ENCODE peak calls at places on chromosomes 1 and 21, in six cellular contexts. One of them, this sample, is unnamed.

GRCh38 chr1:16727190-16728111 is 12.9 kb upstream of the RNU1-4 start:
- DNase-seq in cardiac muscle cell: peak
- DNase-seq in hepatocyte: peak
- DNase-seq in Peyer's patch: peak
- DNase-seq in sigmoid colon: peak
- DNase-seq in CD8-positive, alpha-beta T cell: peak
- DNase-seq in this sample: peak

GRCh38 chr1:194476872-194477271 is 1290.5 kb upstream of the B3GALT2 start:
- DNase-seq in cardiac muscle cell: no peak
- DNase-seq in hepatocyte: no peak
- DNase-seq in Peyer's patch: no peak
- DNase-seq in sigmoid colon: no peak
- DNase-seq in CD8-positive, alpha-beta T cell: no peak
- DNase-seq in this sample: no peak

GRCh38 chr1:54763814-54764131 is 550 bp downstream of the PARS2 start:
- DNase-seq in cardiac muscle cell: no peak
- DNase-seq in hepatocyte: no peak
- DNase-seq in Peyer's patch: no peak
- DNase-seq in sigmoid colon: no peak
- DNase-seq in CD8-positive, alpha-beta T cell: no peak
- DNase-seq in this sample: no peak

GRCh38 chr1:95793893-95794292 is 559.9 kb downstream of the RWDD3 start:
- DNase-seq in cardiac muscle cell: peak
- DNase-seq in hepatocyte: peak
- DNase-seq in Peyer's patch: no peak
- DNase-seq in sigmoid colon: no peak
- DNase-seq in CD8-positive, alpha-beta T cell: no peak
- DNase-seq in this sample: no peak

GRCh38 chr1:230145953-230146476 is 79.0 kb downstream of the GALNT2 start:
- DNase-seq in cardiac muscle cell: no peak
- DNase-seq in hepatocyte: no peak
- DNase-seq in Peyer's patch: peak
- DNase-seq in sigmoid colon: no peak
- DNase-seq in CD8-positive, alpha-beta T cell: no peak
- DNase-seq in this sample: no peak

GRCh38 chr1:44433209-44433608 is 28.2 kb downstream of the RNF220 start:
- DNase-seq in cardiac muscle cell: no peak
- DNase-seq in hepatocyte: no peak
- DNase-seq in Peyer's patch: no peak
- DNase-seq in sigmoid colon: no peak
- DNase-seq in CD8-positive, alpha-beta T cell: no peak
- DNase-seq in this sample: peak

GRCh38 chr1:1763657-1764621 is 14.3 kb downstream of the NADK start:
- DNase-seq in cardiac muscle cell: peak
- DNase-seq in hepatocyte: no peak
- DNase-seq in Peyer's patch: no peak
- DNase-seq in sigmoid colon: no peak
- DNase-seq in CD8-positive, alpha-beta T cell: no peak
- DNase-seq in this sample: peak

GRCh38 chr1:229133734-229134265 is 137.1 kb upstream of the RAB4A start:
- DNase-seq in cardiac muscle cell: no peak
- DNase-seq in hepatocyte: no peak
- DNase-seq in Peyer's patch: no peak
- DNase-seq in sigmoid colon: no peak
- DNase-seq in CD8-positive, alpha-beta T cell: no peak
- DNase-seq in this sample: no peak

GRCh38 chr1:226973371-226973897 is 33.3 kb downstream of the COQ8A start:
- DNase-seq in cardiac muscle cell: peak
- DNase-seq in hepatocyte: no peak
- DNase-seq in Peyer's patch: no peak
- DNase-seq in sigmoid colon: peak
- DNase-seq in CD8-positive, alpha-beta T cell: no peak
- DNase-seq in this sample: no peak

GRCh38 chr21:41611966-41612606 is 104.1 kb upstream of the TMPRSS2 start:
- DNase-seq in cardiac muscle cell: no peak
- DNase-seq in hepatocyte: peak
- DNase-seq in Peyer's patch: peak
- DNase-seq in sigmoid colon: peak
- DNase-seq in CD8-positive, alpha-beta T cell: no peak
- DNase-seq in this sample: peak

GRCh38 chr1:13607002-13607401 is 23.4 kb downstream of the PDPN start:
- DNase-seq in cardiac muscle cell: no peak
- DNase-seq in hepatocyte: no peak
- DNase-seq in Peyer's patch: no peak
- DNase-seq in sigmoid colon: no peak
- DNase-seq in CD8-positive, alpha-beta T cell: no peak
- DNase-seq in this sample: no peak

GRCh38 chr1:19439464-19440171 is 45.7 kb downstream of the CAPZB start:
- DNase-seq in cardiac muscle cell: peak
- DNase-seq in hepatocyte: no peak
- DNase-seq in Peyer's patch: peak
- DNase-seq in sigmoid colon: peak
- DNase-seq in CD8-positive, alpha-beta T cell: peak
- DNase-seq in this sample: peak

GRCh38 chr1:197868751-197869501 is 33.5 kb upstream of the C1orf53 start:
- DNase-seq in cardiac muscle cell: peak
- DNase-seq in hepatocyte: peak
- DNase-seq in Peyer's patch: peak
- DNase-seq in sigmoid colon: no peak
- DNase-seq in CD8-positive, alpha-beta T cell: no peak
- DNase-seq in this sample: peak

GRCh38 chr1:153921803-153922075 is 1.0 kb downstream of the GATAD2B start:
- DNase-seq in cardiac muscle cell: no peak
- DNase-seq in hepatocyte: no peak
- DNase-seq in Peyer's patch: no peak
- DNase-seq in sigmoid colon: no peak
- DNase-seq in CD8-positive, alpha-beta T cell: no peak
- DNase-seq in this sample: no peak

GRCh38 chr1:16924919-16925477 is 3.3 kb downstream of the CROCC start:
- DNase-seq in cardiac muscle cell: no peak
- DNase-seq in hepatocyte: no peak
- DNase-seq in Peyer's patch: peak
- DNase-seq in sigmoid colon: no peak
- DNase-seq in CD8-positive, alpha-beta T cell: no peak
- DNase-seq in this sample: no peak

GRCh38 chr1:117606608-117607261 is 887 bp downstream of the TENT5C start:
- DNase-seq in cardiac muscle cell: peak
- DNase-seq in hepatocyte: peak
- DNase-seq in Peyer's patch: peak
- DNase-seq in sigmoid colon: peak
- DNase-seq in CD8-positive, alpha-beta T cell: peak
- DNase-seq in this sample: peak

GRCh38 chr1:218182455-218182854 is 102.6 kb upstream of the RRP15 start:
- DNase-seq in cardiac muscle cell: no peak
- DNase-seq in hepatocyte: no peak
- DNase-seq in Peyer's patch: no peak
- DNase-seq in sigmoid colon: no peak
- DNase-seq in CD8-positive, alpha-beta T cell: no peak
- DNase-seq in this sample: no peak

GRCh38 chr1:26959722-26960624 is at the start of gene KDF1:
- DNase-seq in cardiac muscle cell: no peak
- DNase-seq in hepatocyte: peak
- DNase-seq in Peyer's patch: peak
- DNase-seq in sigmoid colon: no peak
- DNase-seq in CD8-positive, alpha-beta T cell: peak
- DNase-seq in this sample: no peak

GRCh38 chr1:206866062-206866461 is 639 bp downstream of the IL20 start:
- DNase-seq in cardiac muscle cell: peak
- DNase-seq in hepatocyte: no peak
- DNase-seq in Peyer's patch: no peak
- DNase-seq in sigmoid colon: no peak
- DNase-seq in CD8-positive, alpha-beta T cell: no peak
- DNase-seq in this sample: peak

GRCh38 chr1:232385221-232385620 is 244.7 kb downstream of the SIPA1L2 start:
- DNase-seq in cardiac muscle cell: peak
- DNase-seq in hepatocyte: peak
- DNase-seq in Peyer's patch: no peak
- DNase-seq in sigmoid colon: peak
- DNase-seq in CD8-positive, alpha-beta T cell: no peak
- DNase-seq in this sample: peak

GRCh38 chr1:220213381-220213983 is 58.8 kb downstream of the RAB3GAP2 start:
- DNase-seq in cardiac muscle cell: no peak
- DNase-seq in hepatocyte: no peak
- DNase-seq in Peyer's patch: no peak
- DNase-seq in sigmoid colon: no peak
- DNase-seq in CD8-positive, alpha-beta T cell: no peak
- DNase-seq in this sample: peak

GRCh38 chr21:32207096-32207716 is 71.6 kb downstream of the MIS18A start:
- DNase-seq in cardiac muscle cell: no peak
- DNase-seq in hepatocyte: no peak
- DNase-seq in Peyer's patch: no peak
- DNase-seq in sigmoid colon: no peak
- DNase-seq in CD8-positive, alpha-beta T cell: no peak
- DNase-seq in this sample: peak

GRCh38 chr1:164768045-164768402 is 209.0 kb downstream of the PBX1 start:
- DNase-seq in cardiac muscle cell: peak
- DNase-seq in hepatocyte: no peak
- DNase-seq in Peyer's patch: no peak
- DNase-seq in sigmoid colon: no peak
- DNase-seq in CD8-positive, alpha-beta T cell: no peak
- DNase-seq in this sample: peak

GRCh38 chr1:21149430-21149861 is 27.3 kb downstream of the EIF4G3 start:
- DNase-seq in cardiac muscle cell: peak
- DNase-seq in hepatocyte: peak
- DNase-seq in Peyer's patch: no peak
- DNase-seq in sigmoid colon: no peak
- DNase-seq in CD8-positive, alpha-beta T cell: no peak
- DNase-seq in this sample: peak

GRCh38 chr1:85137660-85138059 is 63.2 kb downstream of the SYDE2 start:
- DNase-seq in cardiac muscle cell: no peak
- DNase-seq in hepatocyte: peak
- DNase-seq in Peyer's patch: peak
- DNase-seq in sigmoid colon: peak
- DNase-seq in CD8-positive, alpha-beta T cell: no peak
- DNase-seq in this sample: no peak

GRCh38 chr1:78839704-78840277 is 166.7 kb downstream of the ADGRL4 start:
- DNase-seq in cardiac muscle cell: peak
- DNase-seq in hepatocyte: peak
- DNase-seq in Peyer's patch: no peak
- DNase-seq in sigmoid colon: no peak
- DNase-seq in CD8-positive, alpha-beta T cell: no peak
- DNase-seq in this sample: peak

GRCh38 chr1:65189716-65190115 is 41.7 kb downstream of the AK4 start:
- DNase-seq in cardiac muscle cell: no peak
- DNase-seq in hepatocyte: no peak
- DNase-seq in Peyer's patch: no peak
- DNase-seq in sigmoid colon: no peak
- DNase-seq in CD8-positive, alpha-beta T cell: no peak
- DNase-seq in this sample: no peak

GRCh38 chr1:46133181-46133658 is 791 bp upstream of the PIK3R3 start:
- DNase-seq in cardiac muscle cell: no peak
- DNase-seq in hepatocyte: no peak
- DNase-seq in Peyer's patch: no peak
- DNase-seq in sigmoid colon: no peak
- DNase-seq in CD8-positive, alpha-beta T cell: no peak
- DNase-seq in this sample: no peak

GRCh38 chr1:204584699-204585372 is 68.6 kb downstream of the MDM4 start:
- DNase-seq in cardiac muscle cell: no peak
- DNase-seq in hepatocyte: no peak
- DNase-seq in Peyer's patch: peak
- DNase-seq in sigmoid colon: peak
- DNase-seq in CD8-positive, alpha-beta T cell: peak
- DNase-seq in this sample: no peak

GRCh38 chr21:35711661-35712060 is 348.7 kb downstream of the SETD4 start:
- DNase-seq in cardiac muscle cell: no peak
- DNase-seq in hepatocyte: no peak
- DNase-seq in Peyer's patch: no peak
- DNase-seq in sigmoid colon: no peak
- DNase-seq in CD8-positive, alpha-beta T cell: no peak
- DNase-seq in this sample: no peak

GRCh38 chr1:185483647-185484450 is 166.8 kb upstream of the IVNS1ABP start:
- DNase-seq in cardiac muscle cell: peak
- DNase-seq in hepatocyte: peak
- DNase-seq in Peyer's patch: no peak
- DNase-seq in sigmoid colon: no peak
- DNase-seq in CD8-positive, alpha-beta T cell: no peak
- DNase-seq in this sample: peak

GRCh38 chr1:2049517-2050481 is at the start of gene PRKCZ:
- DNase-seq in cardiac muscle cell: peak
- DNase-seq in hepatocyte: peak
- DNase-seq in Peyer's patch: peak
- DNase-seq in sigmoid colon: peak
- DNase-seq in CD8-positive, alpha-beta T cell: peak
- DNase-seq in this sample: no peak

GRCh38 chr1:158103860-158104522 is 76.7 kb upstream of the CD1D start:
- DNase-seq in cardiac muscle cell: no peak
- DNase-seq in hepatocyte: no peak
- DNase-seq in Peyer's patch: no peak
- DNase-seq in sigmoid colon: no peak
- DNase-seq in CD8-positive, alpha-beta T cell: no peak
- DNase-seq in this sample: no peak

GRCh38 chr1:203478986-203479385 is 3.4 kb downstream of the PRELP start:
- DNase-seq in cardiac muscle cell: no peak
- DNase-seq in hepatocyte: no peak
- DNase-seq in Peyer's patch: no peak
- DNase-seq in sigmoid colon: no peak
- DNase-seq in CD8-positive, alpha-beta T cell: no peak
- DNase-seq in this sample: no peak
- H3K4me3 ChIP-seq in cardiac muscle cell: no peak
- H3K4me3 ChIP-seq in hepatocyte: no peak
- H3K4me3 ChIP-seq in Peyer's patch: no peak
- H3K4me3 ChIP-seq in sigmoid colon: peak
- H3K4me3 ChIP-seq in CD8-positive, alpha-beta T cell: no peak
- H3K4me3 ChIP-seq in this sample: no peak

GRCh38 chr1:180412583-180412982 is 89.8 kb downstream of the ACBD6 start:
- DNase-seq in cardiac muscle cell: no peak
- DNase-seq in hepatocyte: no peak
- DNase-seq in Peyer's patch: no peak
- DNase-seq in sigmoid colon: no peak
- DNase-seq in CD8-positive, alpha-beta T cell: no peak
- DNase-seq in this sample: no peak
- TF ChIP-seq CTCF in cardiac muscle cell: no peak
- TF ChIP-seq CTCF in hepatocyte: no peak
- TF ChIP-seq CTCF in Peyer's patch: no peak
- TF ChIP-seq CTCF in sigmoid colon: no peak
- TF ChIP-seq CTCF in CD8-positive, alpha-beta T cell: no peak
- TF ChIP-seq CTCF in this sample: no peak

GRCh38 chr1:18109756-18110597 is 2.4 kb downstream of the IGSF21 start:
- DNase-seq in cardiac muscle cell: no peak
- DNase-seq in hepatocyte: peak
- DNase-seq in Peyer's patch: peak
- DNase-seq in sigmoid colon: no peak
- DNase-seq in CD8-positive, alpha-beta T cell: no peak
- DNase-seq in this sample: no peak
- H3K4me3 ChIP-seq in cardiac muscle cell: peak
- H3K4me3 ChIP-seq in hepatocyte: no peak
- H3K4me3 ChIP-seq in Peyer's patch: no peak
- H3K4me3 ChIP-seq in sigmoid colon: peak
- H3K4me3 ChIP-seq in CD8-positive, alpha-beta T cell: no peak
- H3K4me3 ChIP-seq in this sample: no peak

GRCh38 chr1:161079436-161080110 is 9.8 kb downstream of the NECTIN4 start:
- DNase-seq in cardiac muscle cell: peak
- DNase-seq in hepatocyte: no peak
- DNase-seq in Peyer's patch: no peak
- DNase-seq in sigmoid colon: no peak
- DNase-seq in CD8-positive, alpha-beta T cell: no peak
- DNase-seq in this sample: no peak
- TF ChIP-seq CTCF in cardiac muscle cell: peak
- TF ChIP-seq CTCF in hepatocyte: no peak
- TF ChIP-seq CTCF in Peyer's patch: no peak
- TF ChIP-seq CTCF in sigmoid colon: no peak
- TF ChIP-seq CTCF in CD8-positive, alpha-beta T cell: no peak
- TF ChIP-seq CTCF in this sample: no peak